ENCODE peak calls at places on chromosomes 7 and 10, in four cellular contexts. One of them, this sample, is unnamed.

GRCh38 chr7:150854066-150855000 is 2.0 kb downstream of the AOC1 start:
- DNase-seq in NCI-H1417: no peak
- DNase-seq in neural progenitor cell: no peak
- DNase-seq in smooth muscle cell of the brain vasculature: no peak
- DNase-seq in this sample: no peak

GRCh38 chr10:133278577-133279265 is 2.1 kb upstream of the ADAM8 start:
- DNase-seq in neural progenitor cell: no peak
- DNase-seq in NCI-H1417: peak; percentile 4
- DNase-seq in smooth muscle cell of the brain vasculature: no peak
- DNase-seq in this sample: no peak

GRCh38 chr10:124842721-124843120 is 41.1 kb downstream of the ABRAXAS2 start:
- DNase-seq in neural progenitor cell: no peak
- DNase-seq in NCI-H1417: no peak
- DNase-seq in smooth muscle cell of the brain vasculature: no peak
- DNase-seq in this sample: no peak

GRCh38 chr10:9096288-9096687 is 1041.8 kb downstream of the GATA3 start:
- DNase-seq in neural progenitor cell: no peak
- DNase-seq in NCI-H1417: no peak
- DNase-seq in smooth muscle cell of the brain vasculature: no peak
- DNase-seq in this sample: no peak

GRCh38 chr10:35640474-35640873 is 1.6 kb downstream of the FZD8 start:
- DNase-seq in NCI-H1417: peak; percentile 34
- DNase-seq in smooth muscle cell of the brain vasculature: no peak
- DNase-seq in neural progenitor cell: peak; percentile 92
- DNase-seq in this sample: no peak

GRCh38 chr7:46220066-46220630 is 299.1 kb upstream of the IGFBP3 start:
- DNase-seq in NCI-H1417: no peak
- DNase-seq in smooth muscle cell of the brain vasculature: no peak
- DNase-seq in neural progenitor cell: no peak
- DNase-seq in this sample: no peak

GRCh38 chr7:114973147-114973546 is 51.3 kb downstream of the MDFIC start:
- DNase-seq in smooth muscle cell of the brain vasculature: peak; percentile 23
- DNase-seq in neural progenitor cell: no peak
- DNase-seq in NCI-H1417: no peak
- DNase-seq in this sample: no peak

GRCh38 chr10:48445932-48446331 is 139.5 kb downstream of the MAPK8 start:
- DNase-seq in NCI-H1417: no peak
- DNase-seq in neural progenitor cell: no peak
- DNase-seq in smooth muscle cell of the brain vasculature: no peak
- DNase-seq in this sample: no peak

GRCh38 chr7:156640257-156640948 is at the start of gene RNF32:
- DNase-seq in smooth muscle cell of the brain vasculature: peak; percentile 75
- DNase-seq in neural progenitor cell: peak; percentile 96
- DNase-seq in NCI-H1417: peak; percentile 98
- DNase-seq in this sample: peak; percentile 37

GRCh38 chr10:28036587-28036986 is 37.7 kb upstream of the ODAD2 start:
- DNase-seq in smooth muscle cell of the brain vasculature: no peak
- DNase-seq in NCI-H1417: no peak
- DNase-seq in neural progenitor cell: no peak
- DNase-seq in this sample: no peak

GRCh38 chr10:48247680-48248079 is 26.8 kb downstream of the FRMPD2 start:
- DNase-seq in smooth muscle cell of the brain vasculature: no peak
- DNase-seq in neural progenitor cell: no peak
- DNase-seq in NCI-H1417: no peak
- DNase-seq in this sample: no peak

GRCh38 chr10:34216348-34216908 is 598.7 kb downstream of the PARD3 start:
- DNase-seq in smooth muscle cell of the brain vasculature: no peak
- DNase-seq in NCI-H1417: no peak
- DNase-seq in neural progenitor cell: no peak
- DNase-seq in this sample: no peak

This sample was measured in SK-N-MC.